ENCODE peak calls at places on chromosome X, in five cellular contexts. I is H1, V is trophoblast cell, G is mesendoderm, J is IMR-90. A is an unnamed sample. For H3K4me1, the result is how much of the 10 kb centered on the place peaks cover.

GRCh38 chrX:96140796-96141195 is 543.8 kb upstream of the DIAPH2 start:
- DNase-seq in I (no peak), V (peak), G (peak), J (no peak), A (no peak)

GRCh38 chrX:15563056-15563455 is 37.7 kb downstream of the ACE2 start:
- DNase-seq in I (no peak), V (no peak), G (no peak), J (no peak), A (no peak)

GRCh38 chrX:22325091-22325490 is 52.4 kb downstream of the CBLL2 start:
- DNase-seq in I (no peak), V (no peak), G (no peak), J (peak), A (no peak)

GRCh38 chrX:18428006-18428405 is 2.6 kb downstream of the CDKL5 start:
- DNase-seq in I (no peak), V (no peak), G (no peak), J (no peak), A (no peak)

GRCh38 chrX:93422693-93423092 is 250.7 kb downstream of the NAP1L3 start:
- DNase-seq in I (no peak), V (peak), G (peak), J (peak), A (peak)

GRCh38 chrX:97308161-97308560 is 424.5 kb downstream of the RPA4 start:
- DNase-seq in I (no peak), V (peak), G (no peak), J (peak), A (no peak)

GRCh38 chrX:23478056-23478455 is 143.4 kb downstream of the PTCHD1 start:
- DNase-seq in I (no peak), V (no peak), G (no peak), J (no peak), A (no peak)

GRCh38 chrX:41308884-41309655 is 24.9 kb upstream of the DDX3X start:
- DNase-seq in I (no peak), V (no peak), G (no peak), J (no peak), A (no peak)

GRCh38 chrX:95218964-95219363 is 1465.7 kb upstream of the DIAPH2 start:
- DNase-seq in I (no peak), V (no peak), G (peak), J (no peak), A (no peak)

GRCh38 chrX:12814434-12814833 is 23.2 kb downstream of the PRPS2 start:
- DNase-seq in I (peak), V (peak), G (peak), J (peak), A (peak)

GRCh38 chrX:10178866-10179463 is 22.2 kb downstream of the CLCN4 start:
- DNase-seq in I (no peak), V (no peak), G (no peak), J (no peak), A (no peak)

GRCh38 chrX:119682019-119682989 is 10.7 kb downstream of the SEPTIN6 start:
- DNase-seq in I (no peak), V (no peak), G (no peak), J (no peak), A (no peak)

GRCh38 chrX:129360175-129360574 is 163.1 kb downstream of the SMARCA1 start:
- DNase-seq in I (peak), V (peak), G (peak), J (peak), A (peak)

GRCh38 chrX:77442728-77443127 is 4.5 kb upstream of the FGF16 start:
- DNase-seq in I (no peak), V (peak), G (no peak), J (peak), A (no peak)

GRCh38 chrX:20267924-20268701 is 1.4 kb upstream of the RPS6KA3 start:
- DNase-seq in I (peak), V (peak), G (peak), J (no peak), A (peak)

DNA sequence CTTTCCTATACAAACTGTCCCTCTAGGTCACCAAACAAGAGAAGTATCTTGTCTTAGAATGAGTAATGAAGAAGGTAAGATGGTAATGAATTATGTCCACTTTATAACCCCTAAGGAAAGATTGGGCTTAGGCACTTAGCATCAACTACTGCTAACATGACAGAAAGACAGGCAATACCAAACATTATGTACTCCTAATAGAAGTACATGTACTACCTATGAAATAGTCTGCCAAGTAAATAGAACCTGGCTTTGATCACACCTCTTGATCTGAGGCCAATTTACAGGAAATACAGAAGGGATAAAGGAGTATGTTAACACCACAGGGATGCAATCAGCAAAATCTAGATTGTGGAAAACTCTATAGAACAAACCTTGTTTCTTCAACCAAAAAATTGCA is 14.1 kb upstream of the PCYT1B start:
- DNase-seq in I (no peak), V (no peak), G (no peak), J (no peak), A (no peak)
- H3K27ac ChIP-seq in I (no peak), V (no peak), G (no peak), J (no peak), A (no peak)

GRCh38 chrX:53268173-53268572 is 13.2 kb downstream of the IQSEC2 start:
- DNase-seq in I (no peak), V (no peak), G (no peak), J (no peak), A (no peak)
- H3K4me1 ChIP-seq in I (under half), V (under half), G (under half), J (under half), A (under half)

DNA sequence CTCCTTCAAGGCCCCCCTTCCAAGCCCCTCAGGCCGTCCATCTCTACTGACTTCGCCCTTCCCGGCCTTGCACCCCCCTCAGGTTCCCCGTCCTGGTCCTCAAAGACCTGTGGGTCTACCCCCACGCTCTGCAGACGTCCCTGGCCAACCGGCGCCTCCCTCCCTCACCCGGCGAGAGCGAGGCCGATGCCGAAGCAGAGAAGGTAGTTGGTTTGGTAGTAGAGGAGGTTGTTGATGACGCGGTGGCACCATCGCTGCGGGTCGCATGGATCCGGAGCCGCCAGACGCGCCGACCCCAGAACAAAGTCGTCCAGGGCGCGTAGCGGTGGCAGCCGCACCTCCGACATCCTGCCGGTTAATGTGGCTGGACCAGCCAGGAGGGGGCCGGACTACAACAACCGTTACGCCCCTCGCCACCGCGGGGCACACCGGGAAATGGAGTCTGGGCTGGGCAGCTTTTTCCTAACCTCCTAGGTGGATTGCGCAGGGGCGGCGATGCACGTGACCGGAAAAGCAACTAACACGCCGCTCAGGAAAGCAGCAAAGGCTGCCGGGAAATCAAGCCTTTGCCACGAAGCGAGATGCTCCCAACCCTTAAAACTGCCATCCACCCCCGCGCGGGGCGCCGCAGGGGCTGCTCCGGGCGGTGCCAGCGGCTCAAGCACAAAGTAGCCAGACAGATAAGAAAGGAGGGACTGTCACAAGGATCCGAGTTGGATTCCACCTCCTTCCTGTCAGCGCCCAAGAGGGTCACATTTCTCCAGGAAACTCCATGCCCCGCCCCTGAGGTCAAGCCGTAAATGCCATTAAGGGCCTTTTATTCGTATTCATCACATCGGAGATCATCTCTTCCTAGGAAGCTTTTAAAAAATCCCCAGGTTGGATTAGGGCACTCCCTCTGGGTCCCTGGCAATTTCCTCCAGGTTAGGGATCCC is at the start of gene PRAF2:
- DNase-seq in I (peak), V (peak), G (peak), J (peak), A (peak)
- H3K23ac ChIP-seq in I (no peak), V (no peak), G (no peak), J (peak), A (no peak)

GRCh38 chrX:105134273-105134672 is 86.2 kb downstream of the TEX13A start:
- DNase-seq in I (no peak), V (no peak), G (no peak), J (no peak), A (no peak)

GRCh38 chrX:105136786-105137185 is 83.7 kb downstream of the TEX13A start:
- DNase-seq in I (no peak), V (no peak), G (peak), J (no peak), A (no peak)
- H3K27ac ChIP-seq in I (no peak), V (no peak), G (no peak), J (no peak), A (no peak)

GRCh38 chrX:16786139-16786790 is at the start of gene TXLNG:
- DNase-seq in I (peak), V (peak), G (peak), J (peak), A (peak)
- H3K4me1 ChIP-seq in I (under half), V (under half), G (under half), J (under half), A (under half)

A was measured in H9.